ENCODE peak calls at places on chromosomes 6 and 20, in six cellular contexts. N is stimulated activated CD4-positive, alpha-beta T cell treated with anti-CD3 and anti-CD28 coated beads, Interleukin-15, amount 100 ng/mL, for 24 hours; Y is hypothalamus; T is left ventricle myocardium inferior; P is left lobe of liver; B is amniotic stem cell. K is an unnamed sample.

GRCh38 chr20:25032478-25033183 is 25.3 kb downstream of the ACSS1 start:
- DNase-seq in P (no peak), T (peak), B (no peak), N (no peak), Y (peak), K (no peak)

GRCh38 chr20:38875170-38875993 is 50.8 kb upstream of the FAM83D start:
- DNase-seq in Y (no peak), B (no peak), P (no peak), N (peak), T (no peak), K (no peak)

GRCh38 chr6:154921482-154921881 is 73.6 kb upstream of the TIAM2 start:
- DNase-seq in P (no peak), B (no peak), T (no peak), N (no peak), Y (no peak), K (no peak)

GRCh38 chr20:2829376-2829775 is 11.1 kb downstream of the PCED1A start:
- DNase-seq in N (no peak), P (peak), T (no peak), Y (no peak), B (no peak), K (no peak)

GRCh38 chr6:103122766-103123601 is 1729.5 kb downstream of the GRIK2 start:
- DNase-seq in P (peak), N (peak), B (no peak), Y (no peak), T (no peak), K (peak)

GRCh38 chr20:62149532-62150235 is 6.1 kb downstream of the SS18L1 start:
- DNase-seq in Y (no peak), B (no peak), N (no peak), P (no peak), T (no peak), K (peak)

GRCh38 chr6:147881432-147881831 is 372.9 kb downstream of the SAMD5 start:
- DNase-seq in Y (no peak), P (no peak), T (no peak), B (no peak), N (no peak), K (no peak)

GRCh38 chr6:43181942-43182860 is at the start of gene CUL9:
- DNase-seq in T (peak), P (peak), N (peak), B (no peak), Y (peak), K (peak)

GRCh38 chr6:44594471-44594870 is 207.0 kb downstream of the CDC5L start:
- DNase-seq in B (no peak), P (no peak), N (no peak), Y (no peak), T (no peak), K (no peak)

GRCh38 chr6:33000053-33000452 is 9.3 kb downstream of the HLA-DOA start:
- DNase-seq in B (no peak), Y (no peak), P (no peak), T (no peak), N (no peak), K (no peak)

GRCh38 chr6:117346142-117346930 is 79.4 kb downstream of the ROS1 start:
- DNase-seq in Y (no peak), T (no peak), B (peak), N (no peak), P (no peak), K (peak)

GRCh38 chr6:107941199-107941598 is 16.8 kb downstream of the SEC63 start:
- DNase-seq in P (no peak), T (no peak), B (no peak), Y (no peak), N (no peak), K (no peak)

GRCh38 chr6:17865243-17865642 is 122.2 kb downstream of the KIF13A start:
- DNase-seq in B (no peak), P (no peak), Y (no peak), T (peak), N (no peak), K (no peak)

GRCh38 chr6:152054441-152054840 is 247.0 kb downstream of the ESR1 start:
- DNase-seq in T (no peak), P (no peak), N (no peak), Y (no peak), B (no peak), K (peak)

K was measured in iris pigment epithelial cell.